ENCODE peak calls at places on chromosomes 3 and 15, in five cellular contexts. J is Calu3, H is GM12865, L is aorta, A is HFF-Myc. C is an unnamed sample.

GRCh38 chr3:131110087-131110486 is 83.4 kb downstream of the NEK11 start:
- DNase-seq in J (no peak), H (no peak), L (no peak), A (no peak), C (peak)

GRCh38 chr3:73136941-73137340 is 75.5 kb downstream of the EBLN2 start:
- DNase-seq in J (no peak), H (no peak), L (no peak), A (no peak), C (no peak)

GRCh38 chr3:188947401-188947982 is 224.3 kb upstream of the TPRG1 start:
- DNase-seq in J (peak), H (peak), L (peak), A (peak), C (peak)

GRCh38 chr3:47762233-47762632 is 19.5 kb downstream of the SMARCC1 start:
- DNase-seq in J (no peak), H (no peak), L (no peak), A (no peak), C (no peak)

GRCh38 chr3:120795017-120795648 is 52.6 kb downstream of the GTF2E1 start:
- DNase-seq in J (peak), H (peak), L (peak), A (peak), C (peak)

GRCh38 chr3:46660543-46661523 is 32.6 kb downstream of the ALS2CL start:
- DNase-seq in J (no peak), H (no peak), L (no peak), A (no peak), C (no peak)

GRCh38 chr15:89835190-89835564 is 20.5 kb upstream of the ANPEP start:
- DNase-seq in J (no peak), H (no peak), L (no peak), A (no peak), C (no peak)

GRCh38 chr3:174440741-174441587 is 418.2 kb upstream of the NAALADL2 start:
- DNase-seq in J (peak), H (peak), L (peak), A (peak), C (peak)

GRCh38 chr3:10546887-10547286 is 41.5 kb upstream of the ATP2B2 start:
- DNase-seq in J (no peak), H (no peak), L (no peak), A (no peak), C (no peak)

GRCh38 chr15:34301058-34301457 is 36.5 kb downstream of the SLC12A6 start:
- DNase-seq in J (no peak), H (no peak), L (no peak), A (no peak), C (no peak)

GRCh38 chr3:140050977-140051957 is 116.3 kb downstream of the CLSTN2 start:
- DNase-seq in J (no peak), H (no peak), L (no peak), A (no peak), C (no peak)

GRCh38 chr3:51974277-51974962 is 444 bp upstream of the ABHD14A start:
- DNase-seq in J (no peak), H (peak), L (no peak), A (no peak), C (no peak)

GRCh38 chr15:99251436-99251821 is at the start of gene LRRC28:
- DNase-seq in J (no peak), H (no peak), L (no peak), A (no peak), C (no peak)

GRCh38 chr3:116905805-116906204 is 196.2 kb downstream of the TUSC7 start:
- DNase-seq in J (no peak), H (no peak), L (no peak), A (no peak), C (no peak)

GRCh38 chr15:38714309-38715072 is 149.9 kb upstream of the RASGRP1 start:
- DNase-seq in J (no peak), H (no peak), L (no peak), A (no peak), C (peak)

GRCh38 chr15:69562097-69562496 is 109.5 kb downstream of the RPLP1 start:
- DNase-seq in J (no peak), H (no peak), L (no peak), A (no peak), C (no peak)

GRCh38 chr3:103992469-103992868 is 1374.2 kb upstream of the ALCAM start:
- DNase-seq in J (no peak), H (peak), L (no peak), A (no peak), C (no peak)

GRCh38 chr15:61315471-61315870 is 86.4 kb upstream of the RORA start:
- DNase-seq in J (no peak), H (no peak), L (no peak), A (no peak), C (no peak)

GRCh38 chr3:58173029-58173669 is 37.6 kb downstream of the DNASE1L3 start:
- DNase-seq in J (no peak), H (no peak), L (no peak), A (no peak), C (no peak)

GRCh38 chr3:19866751-19867347 is 67.2 kb downstream of the EFHB start:
- DNase-seq in J (peak), H (peak), L (no peak), A (no peak), C (peak)

GRCh38 chr3:37349640-37350039 is 175.3 kb upstream of the LRRFIP2 start:
- DNase-seq in J (no peak), H (no peak), L (no peak), A (no peak), C (no peak)

GRCh38 chr3:18438586-18438985 is 13.4 kb upstream of the SATB1 start:
- DNase-seq in J (no peak), H (no peak), L (peak), A (no peak), C (no peak)

GRCh38 chr3:138687236-138687635 is 78.7 kb downstream of the FAIM start:
- DNase-seq in J (no peak), H (peak), L (no peak), A (no peak), C (no peak)

GRCh38 chr15:90903733-90904536 is 833 bp downstream of the MAN2A2 start:
- DNase-seq in J (peak), H (peak), L (no peak), A (no peak), C (no peak)

GRCh38 chr3:146469206-146470017 is at the start of gene PLSCR2:
- DNase-seq in J (peak), H (peak), L (peak), A (no peak), C (no peak)

GRCh38 chr3:111577798-111578685 is 17.1 kb downstream of the ZBED2 start:
- DNase-seq in J (peak), H (peak), L (no peak), A (peak), C (peak)

GRCh38 chr3:117355566-117355965 is 646.0 kb downstream of the TUSC7 start:
- DNase-seq in J (peak), H (peak), L (no peak), A (no peak), C (no peak)

GRCh38 chr15:95919460-95919859 is 411.0 kb upstream of the NR2F2 start:
- DNase-seq in J (no peak), H (no peak), L (no peak), A (no peak), C (no peak)

GRCh38 chr15:63944681-63944955 is 101.7 kb downstream of the DAPK2 start:
- DNase-seq in J (no peak), H (no peak), L (peak), A (no peak), C (no peak)

GRCh38 chr3:170506556-170506955 is 79.3 kb downstream of the SLC7A14 start:
- DNase-seq in J (peak), H (no peak), L (no peak), A (no peak), C (peak)

GRCh38 chr3:157347577-157348303 is 88.9 kb upstream of the PTX3 start:
- DNase-seq in J (no peak), H (no peak), L (no peak), A (no peak), C (no peak)

GRCh38 chr15:66819084-66819483 is 117.0 kb downstream of the SMAD6 start:
- DNase-seq in J (peak), H (no peak), L (no peak), A (no peak), C (no peak)

GRCh38 chr3:20997183-20997582 is 753.8 kb downstream of the ZNF385D start:
- DNase-seq in J (no peak), H (no peak), L (no peak), A (no peak), C (no peak)

GRCh38 chr15:87777054-87777498 is 479.5 kb downstream of the NTRK3 start:
- DNase-seq in J (no peak), H (no peak), L (no peak), A (peak), C (peak)

GRCh38 chr3:194871143-194871863 is 185.6 kb downstream of the FAM43A start:
- DNase-seq in J (peak), H (peak), L (peak), A (peak), C (peak)

GRCh38 chr15:89690276-89691218 is at the start of the genes PEX11A and WDR93:
- DNase-seq in J (peak), H (peak), L (peak), A (peak), C (peak)

GRCh38 chr3:38354588-38355344 is 8.2 kb downstream of the XYLB start:
- DNase-seq in J (no peak), H (no peak), L (peak), A (peak), C (peak)

GRCh38 chr3:40071683-40072238 is 237.7 kb upstream of the EIF1B start:
- DNase-seq in J (no peak), H (peak), L (no peak), A (no peak), C (no peak)

C was measured in astrocyte of the spinal cord.